ENCODE peak calls at places on chromosomes 7 and 10, in ten cellular contexts. T is neural progenitor cell; Q is substantia nigra; E is colonic mucosa; G is naive thymus-derived CD4-positive, alpha-beta T cell; P is spleen; J is aorta; W is neuronal stem cell; M is stomach; H is upper lobe of right lung. S is an unnamed sample.

GRCh38 chr10:104022020-104022419 is 55.1 kb downstream of the SLK start:
- DNase-seq in Q (no peak), E (no peak), T (no peak), W (no peak), G (no peak), H (no peak), P (no peak), J (no peak), M (no peak), S (no peak)

GRCh38 chr7:149524399-149524798 is 26.8 kb upstream of the ZNF746 start:
- DNase-seq in H (no peak), M (no peak), W (no peak), E (no peak), Q (no peak), P (no peak), J (no peak), G (no peak), T (no peak), S (no peak)

GRCh38 chr7:85006754-85007153 is 180.1 kb downstream of the SEMA3D start:
- DNase-seq in E (no peak), G (no peak), H (no peak), M (no peak), J (no peak), W (no peak), Q (no peak), T (no peak), P (no peak), S (no peak)

GRCh38 chr10:128851281-128851680 is 615.8 kb upstream of the MGMT start:
- DNase-seq in M (no peak), H (no peak), Q (no peak), E (no peak), P (no peak), J (no peak), G (no peak), W (no peak), T (no peak), S (no peak)

GRCh38 chr7:104156842-104157277 is 51.0 kb downstream of the ORC5 start:
- DNase-seq in E (no peak), G (no peak), Q (no peak), J (no peak), W (no peak), H (no peak), M (no peak), T (peak; percentile 32), P (no peak), S (no peak)

GRCh38 chr10:120600871-120601644 is 144.0 kb downstream of the PLPP4 start:
- DNase-seq in T (peak; percentile 66), H (no peak), J (no peak), W (peak; percentile 38), M (no peak), G (no peak), Q (no peak), E (no peak), P (no peak), S (no peak)

GRCh38 chr7:106418526-106418925 is 133.7 kb upstream of the NAMPT start:
- DNase-seq in M (no peak), W (no peak), P (no peak), E (no peak), T (no peak), H (no peak), G (no peak), J (peak; percentile 39), Q (no peak), S (no peak)

GRCh38 chr7:157588271-157588589 is 251.4 kb downstream of the DNAJB6 start:
- DNase-seq in G (no peak), H (peak; percentile 45), J (no peak), M (no peak), Q (no peak), W (no peak), E (no peak), T (no peak), P (peak; percentile 55), S (no peak)

GRCh38 chr10:71747808-71748523 is 25.4 kb downstream of the VSIR start:
- DNase-seq in J (peak; percentile 76), E (peak; percentile 62), G (no peak), P (peak; percentile 88), Q (no peak), W (no peak), T (no peak), M (no peak), H (no peak), S (no peak)

GRCh38 chr10:8543361-8544056 is 489.0 kb downstream of the GATA3 start:
- DNase-seq in J (no peak), Q (no peak), W (no peak), M (peak; percentile 63), P (no peak), H (no peak), T (no peak), G (no peak), E (peak; percentile 17), S (no peak)

DNA sequence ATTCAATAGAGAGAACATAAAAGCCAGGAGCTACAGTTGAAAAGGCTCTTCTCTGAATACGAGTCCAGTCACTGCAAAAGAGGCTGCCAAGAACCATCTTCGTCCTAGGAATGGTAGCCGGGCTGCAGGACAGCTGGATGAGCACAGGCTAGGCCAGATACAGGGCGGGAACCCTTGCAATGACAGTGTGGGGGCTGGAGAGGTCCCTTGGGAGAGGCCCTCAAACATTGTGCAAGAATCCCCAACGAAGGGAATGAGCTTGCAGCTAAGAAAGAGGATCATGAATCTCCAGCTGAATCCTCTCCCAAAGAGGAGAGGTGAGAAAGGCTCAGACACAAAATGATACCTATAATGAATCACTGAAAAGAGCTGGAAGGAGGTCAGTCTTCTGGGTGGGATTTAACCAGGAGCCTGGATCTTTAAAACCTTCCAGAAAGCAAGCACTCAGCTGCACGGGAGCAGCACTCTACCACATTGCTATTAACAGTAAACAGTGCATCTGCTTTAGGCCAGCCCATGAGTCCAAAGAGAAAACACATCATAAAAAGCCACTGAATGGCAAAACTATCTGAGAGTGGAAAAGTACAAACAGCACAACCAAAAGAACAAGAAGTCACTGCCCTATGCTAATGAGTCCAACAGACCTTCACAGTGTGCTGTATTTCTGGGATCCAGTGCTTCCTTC is 287.9 kb downstream of the TNS3 start:
- DNase-seq in J (no peak), W (no peak), G (no peak), M (no peak), Q (no peak), E (peak; percentile 33), H (no peak), T (no peak), P (no peak), S (peak; percentile 33)
- H3K27ac ChIP-seq in J (peak overlapping the region; percentile 29), W (no peak overlapping the region), G (no peak overlapping the region), M (peak overlapping the region; percentile 33), Q (no peak overlapping the region), E (peak overlapping the region; percentile 35), H (no peak overlapping the region), T (no peak overlapping the region), P (peak overlapping the region; percentile 58), S (no peak overlapping the region)

GRCh38 chr7:150791746-150792452 is 8.3 kb downstream of the TMEM176B start:
- DNase-seq in E (no peak), G (no peak), H (no peak), J (no peak), P (no peak), T (no peak), Q (no peak), W (no peak), M (no peak), S (no peak)

GRCh38 chr7:150790416-150791075 is 9.6 kb downstream of the TMEM176B start:
- DNase-seq in T (no peak), W (no peak), J (no peak), H (no peak), G (no peak), Q (no peak), E (no peak), P (no peak), M (no peak), S (no peak)

GRCh38 chr7:150787321-150788281 is 12.6 kb downstream of the TMEM176B start:
- DNase-seq in E (peak; percentile 57), H (no peak), T (no peak), J (no peak), M (no peak), G (no peak), Q (no peak), P (no peak), W (no peak), S (peak; percentile 36)

GRCh38 chr7:150791304-150791703 is 8.9 kb downstream of the TMEM176B start:
- DNase-seq in P (no peak), E (no peak), T (no peak), J (no peak), G (no peak), Q (no peak), H (no peak), M (no peak), W (no peak), S (no peak)

DNA sequence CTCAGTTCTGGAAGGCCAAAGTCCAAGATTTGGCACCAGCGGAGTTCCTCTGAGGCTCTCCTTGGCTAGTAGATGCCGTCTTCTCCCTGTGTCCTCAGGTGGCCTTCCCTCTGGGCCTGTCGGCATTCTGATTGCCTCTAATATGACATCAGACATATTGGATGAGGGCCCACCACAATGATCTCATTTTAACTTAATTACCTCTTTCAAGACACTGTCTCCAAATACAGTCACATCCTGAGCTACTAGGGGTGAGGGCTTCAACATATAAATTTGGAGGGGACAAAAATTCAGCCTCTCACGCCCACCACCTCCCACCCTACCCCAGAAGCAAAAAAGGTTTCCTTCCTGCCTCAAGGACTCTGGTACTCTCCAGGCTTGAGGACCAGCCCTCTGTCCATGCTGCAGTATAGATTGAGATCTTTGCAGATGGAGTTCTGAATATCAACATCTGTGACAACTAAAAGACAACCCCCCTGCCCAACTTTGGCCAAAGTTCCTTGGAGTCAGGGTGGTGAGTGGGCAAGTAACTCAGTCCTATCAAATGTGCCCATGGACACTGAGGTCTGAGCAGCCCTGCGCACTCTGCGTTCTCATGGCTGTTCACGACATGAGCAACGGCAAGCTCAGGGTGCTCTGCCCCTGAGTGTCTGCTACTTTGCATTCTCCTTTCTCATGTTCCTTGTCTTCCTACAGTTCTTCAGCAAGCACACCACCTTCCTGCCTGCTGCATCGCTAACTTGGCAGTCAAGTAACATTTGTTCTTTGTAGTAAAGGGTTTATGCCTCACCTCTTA is 11.5 kb downstream of the TMEM176B start:
- DNase-seq in T (no peak), Q (no peak), W (no peak), J (no peak), E (peak; percentile 56), M (no peak), H (no peak), P (no peak), G (no peak), S (peak; percentile 46)
- H3K27ac ChIP-seq in T (no peak overlapping the region), Q (no peak overlapping the region), W (no peak overlapping the region), J (no peak overlapping the region), E (peak overlapping the region; percentile 89), M (peak overlapping the region; percentile 82), H (peak overlapping the region; percentile 78), P (peak overlapping the region; percentile 79), G (no peak overlapping the region), S (no peak overlapping the region)

GRCh38 chr10:31318854-31319601 is at the start of gene ZEB1:
- DNase-seq in H (peak; percentile 88), W (peak; percentile 91), Q (peak; percentile 40), J (peak; percentile 91), E (peak; percentile 88), G (peak; percentile 64), M (peak; percentile 85), P (peak; percentile 96), T (peak; percentile 97), S (peak; percentile 97)
- H3K27ac ChIP-seq in H (peak within 1 kb of the TSS; percentile 89), W (peak within 1 kb of the TSS; percentile 94), Q (peak within 1 kb of the TSS; percentile 53), J (peak within 1 kb of the TSS; percentile 80), E (peak within 1 kb of the TSS; percentile 89), G (peak within 1 kb of the TSS; percentile 99), M (peak within 1 kb of the TSS; percentile 93), P (peak within 1 kb of the TSS; percentile 99), T (peak within 1 kb of the TSS; percentile 78), S (peak within 1 kb of the TSS; percentile 97)

DNA sequence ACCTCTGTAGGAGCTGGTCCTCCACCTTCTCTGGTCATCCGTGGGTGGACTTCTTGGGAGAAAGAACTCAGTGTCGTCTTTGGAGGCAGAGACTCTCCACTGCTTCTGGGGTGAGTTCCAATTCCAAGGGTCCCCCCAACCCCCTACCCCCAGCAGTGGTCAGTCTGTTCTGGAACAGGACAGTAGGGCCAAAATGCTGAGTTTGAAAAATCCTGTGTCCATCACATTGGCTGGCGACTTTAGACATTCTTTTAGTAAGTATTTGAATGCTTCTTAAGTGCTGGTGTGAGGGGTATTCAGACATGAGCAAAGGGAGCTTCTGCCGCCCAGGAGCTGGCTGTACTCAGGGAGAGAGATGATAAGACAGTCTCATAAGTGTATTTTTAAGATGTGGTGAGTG is 1.9 kb downstream of the ZNF316 start:
- DNase-seq in H (no peak), P (no peak), E (no peak), W (no peak), G (no peak), T (no peak), J (no peak), Q (no peak), M (no peak), S (no peak)
- H3K27ac ChIP-seq in H (no peak overlapping the region), P (peak overlapping the region; percentile 97), E (no peak overlapping the region), W (no peak overlapping the region), G (no peak overlapping the region), T (no peak overlapping the region), J (no peak overlapping the region), Q (no peak overlapping the region), M (no peak overlapping the region), S (no peak overlapping the region)

S was measured in testis.